ENCODE peak calls at places on chromosomes 7 and 10, in six cellular contexts. D is H1, B is IMR-90, O is neuronal stem cell, K is H9, U is mesenchymal stem cell. R is an unnamed sample.

GRCh38 chr10:23525406-23525805 is 86.5 kb downstream of the OTUD1 start:
- DNase-seq in O (no peak), U (peak; percentile 21), D (no peak), B (peak; percentile 7), K (no peak), R (peak; percentile 9)

GRCh38 chr10:77844713-77845454 is 81.7 kb downstream of the DLG5 start:
- DNase-seq in K (peak; percentile 54), U (peak; percentile 83), B (peak; percentile 83), O (no peak), D (no peak), R (peak; percentile 88)

GRCh38 chr10:58555930-58556311 is 43.2 kb downstream of the BICC1 start:
- DNase-seq in K (no peak), U (no peak), O (no peak), B (no peak), D (no peak), R (no peak)

GRCh38 chr10:92241158-92241500 is 49.7 kb downstream of the CPEB3 start:
- DNase-seq in O (peak; percentile 44), K (no peak), B (peak; percentile 9), D (no peak), U (no peak), R (peak; percentile 73)

GRCh38 chr10:113819989-113820388 is 33.9 kb downstream of the DCLRE1A start:
- DNase-seq in O (no peak), U (no peak), D (no peak), K (no peak), B (no peak), R (no peak)

GRCh38 chr10:26890956-26891355 is 30.2 kb upstream of the ABI1 start:
- DNase-seq in U (peak; percentile 73), B (peak; percentile 66), K (peak; percentile 72), D (no peak), O (peak; percentile 45), R (peak; percentile 82)

GRCh38 chr7:133836666-133837065 is 290.5 kb upstream of the LRGUK start:
- DNase-seq in B (no peak), U (no peak), O (no peak), K (no peak), D (no peak), R (no peak)

GRCh38 chr7:143375298-143376034 is 5.7 kb upstream of the ZYX start:
- DNase-seq in D (no peak), O (no peak), U (no peak), K (no peak), B (no peak), R (no peak)

GRCh38 chr7:127347567-127348246 is 44.8 kb downstream of the ZNF800 start:
- DNase-seq in U (peak; percentile 63), O (peak; percentile 60), B (peak; percentile 61), D (peak; percentile 50), K (peak; percentile 77), R (peak; percentile 77)

GRCh38 chr10:113060221-113061053 is 110.4 kb downstream of the TCF7L2 start:
- DNase-seq in U (peak; percentile 65), B (no peak), D (no peak), K (no peak), O (no peak), R (peak; percentile 89)

GRCh38 chr7:134452991-134453473 is 5.9 kb downstream of the AKR1B1 start:
- DNase-seq in U (peak; percentile 5), O (no peak), B (no peak), K (no peak), D (no peak), R (no peak)

GRCh38 chr10:125172694-125173093 is 12.3 kb upstream of the CTBP2 start:
- DNase-seq in B (no peak), K (no peak), D (no peak), O (no peak), U (no peak), R (no peak)

GRCh38 chr10:132681858-132682755 is 103.8 kb downstream of the NKX6-2 start:
- DNase-seq in U (no peak), O (no peak), D (no peak), B (no peak), K (peak; percentile 8), R (no peak)

GRCh38 chr7:42745357-42746022 is 166.4 kb downstream of the C7orf25 start:
- DNase-seq in O (no peak), B (peak; percentile 4), K (peak; percentile 63), D (no peak), U (peak; percentile 23), R (peak; percentile 70)

GRCh38 chr7:61111-61510 is 131.3 kb upstream of the FAM20C start:
- DNase-seq in B (no peak), U (no peak), O (no peak), K (no peak), D (no peak), R (no peak)

GRCh38 chr10:97713351-97713827 is at the start of gene MARVELD1:
- DNase-seq in U (peak; percentile 83), D (no peak), B (peak; percentile 77), K (peak; percentile 88), O (peak; percentile 59), R (peak; percentile 91)

GRCh38 chr7:44461387-44461786 is 29.1 kb downstream of the NUDCD3 start:
- DNase-seq in B (peak; percentile 79), O (no peak), U (peak; percentile 60), D (no peak), K (no peak), R (peak; percentile 44)

GRCh38 chr7:125670926-125671572 is 741.4 kb upstream of the POT1 start:
- DNase-seq in U (peak; percentile 66), D (no peak), K (no peak), O (peak; percentile 21), B (no peak), R (peak; percentile 53)

GRCh38 chr7:17946591-17946990 is 6.3 kb upstream of the SNX13 start:
- DNase-seq in U (no peak), O (no peak), D (no peak), B (no peak), K (no peak), R (no peak)

GRCh38 chr10:116798859-116799258 is 50.4 kb upstream of the ENO4 start:
- DNase-seq in O (no peak), U (no peak), B (no peak), K (no peak), D (no peak), R (no peak)

GRCh38 chr10:77328272-77328816 is 309.3 kb downstream of the KCNMA1 start:
- DNase-seq in K (peak; percentile 35), D (no peak), U (peak; percentile 46), B (peak; percentile 48), O (peak; percentile 64), R (peak; percentile 60)

GRCh38 chr7:51121945-51122425 is 194.6 kb downstream of the COBL start:
- DNase-seq in D (no peak), K (no peak), B (no peak), U (no peak), O (peak; percentile 8), R (peak; percentile 71)

GRCh38 chr7:99003419-99003818 is 125.1 kb downstream of the TRRAP start:
- DNase-seq in B (no peak), O (no peak), U (no peak), K (no peak), D (no peak), R (no peak)

GRCh38 chr7:44121761-44122420 is 1.5 kb downstream of the POLD2 start:
- DNase-seq in O (no peak), D (no peak), B (no peak), K (no peak), U (no peak), R (no peak)

GRCh38 chr7:151436446-151437162 is 3.3 kb downstream of the CRYGN start:
- DNase-seq in O (no peak), U (no peak), D (no peak), B (peak; percentile 4), K (no peak), R (no peak)

GRCh38 chr10:120460191-120460590 is 3.2 kb downstream of the PLPP4 start:
- DNase-seq in B (no peak), U (peak; percentile 31), K (no peak), D (no peak), O (no peak), R (no peak)
- H2BK5ac ChIP-seq in B (no peak overlapping the region), U (no peak overlapping the region), K (no peak overlapping the region), D (no peak overlapping the region), O (no peak overlapping the region), R (peak overlapping the region; percentile 5)

DNA sequence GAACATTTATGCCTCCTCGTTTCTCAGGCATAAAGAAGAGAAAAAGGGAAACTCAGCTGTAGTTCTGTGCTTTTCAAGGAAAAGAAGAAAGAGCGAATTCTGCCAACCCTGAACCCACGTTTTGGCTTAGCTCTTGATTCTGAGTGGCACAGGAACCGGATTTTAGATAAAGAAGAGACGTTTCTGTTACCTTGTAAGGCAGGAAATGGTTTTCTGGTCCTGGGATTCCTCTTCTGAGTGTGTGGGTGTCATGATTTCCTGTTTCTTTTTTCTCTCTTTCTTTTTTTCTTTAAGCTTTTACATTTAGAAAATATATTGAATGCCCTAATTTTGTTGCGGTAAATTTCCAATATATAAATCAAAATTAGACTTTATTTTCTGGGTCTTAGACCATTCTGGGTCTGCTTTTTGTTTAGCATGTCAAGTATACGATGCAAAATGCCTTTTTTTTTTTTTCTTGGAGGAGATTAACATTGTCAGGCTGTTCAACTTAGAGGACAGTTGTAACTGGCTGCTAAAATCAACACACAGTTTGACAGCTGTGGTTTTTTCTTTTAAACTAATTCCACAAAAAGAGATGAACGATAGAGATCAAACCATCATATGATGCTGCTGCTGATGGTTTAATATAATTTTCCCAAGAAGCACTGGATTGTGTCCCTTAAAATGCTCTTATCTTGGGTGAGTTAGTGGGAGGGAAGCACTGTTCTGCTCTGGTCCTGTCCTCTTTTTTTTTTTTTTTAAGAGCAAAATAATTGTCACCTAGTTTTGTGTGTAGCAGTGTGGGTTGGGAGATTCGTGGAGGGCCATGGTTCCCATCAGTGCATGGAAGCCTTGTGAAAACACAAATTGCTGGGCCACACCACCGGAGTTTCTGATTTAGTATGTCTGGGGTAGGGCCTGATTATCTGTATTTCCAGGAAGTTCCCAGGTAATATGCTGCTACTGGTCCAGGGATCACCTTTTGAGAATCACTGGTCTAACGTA is 190.9 kb downstream of the GATA3 start:
- DNase-seq in K (no peak), U (no peak), B (no peak), O (no peak), D (no peak), R (no peak)
- H2BK5ac ChIP-seq in K (no peak overlapping the region), U (no peak overlapping the region), B (no peak overlapping the region), O (no peak overlapping the region), D (no peak overlapping the region), R (no peak overlapping the region)

DNA sequence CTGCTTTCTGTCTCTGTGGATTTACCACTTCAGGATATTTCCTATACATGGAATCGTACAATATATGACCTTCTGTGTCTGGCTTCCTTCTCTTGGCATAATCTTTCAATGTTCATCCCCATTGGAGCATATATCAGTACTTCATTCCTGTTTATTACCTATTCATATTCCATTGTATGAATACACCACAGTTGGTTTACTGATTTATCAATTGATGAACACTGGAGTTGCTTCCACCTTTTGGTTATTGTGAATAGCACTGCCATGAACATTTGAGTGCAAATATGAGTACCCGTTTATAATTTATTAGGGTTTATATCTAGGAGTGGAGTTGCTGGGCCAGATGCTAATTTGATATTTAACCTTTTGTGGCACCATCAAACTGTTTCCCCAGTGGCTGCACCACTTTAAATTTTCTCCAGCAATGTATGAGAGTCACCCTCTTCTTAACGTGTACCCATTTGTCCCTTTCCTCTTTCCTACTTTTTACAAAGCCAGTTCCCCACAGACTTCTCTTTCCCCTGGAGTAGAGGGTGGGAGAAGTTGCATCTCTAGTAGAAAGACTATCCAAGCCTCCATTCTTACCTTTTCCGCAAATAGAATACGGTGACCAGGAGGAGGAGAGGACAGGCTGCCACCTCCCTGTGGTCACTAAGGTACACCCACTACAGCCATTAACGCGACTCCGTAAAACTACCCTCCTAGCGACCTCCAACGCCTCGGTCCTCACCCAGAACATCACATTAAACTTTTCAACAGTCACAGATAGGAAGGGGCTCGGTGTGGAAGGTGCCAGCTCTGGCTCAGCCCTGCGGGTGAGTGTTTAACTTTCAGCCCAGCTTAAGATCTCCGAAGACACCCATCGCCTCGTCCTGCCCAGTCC is 25.6 kb downstream of the SCD start:
- DNase-seq in D (no peak), B (no peak), K (no peak), U (no peak), O (no peak), R (no peak)
- H2BK5ac ChIP-seq in D (peak overlapping the region; percentile 97), B (peak overlapping the region; percentile 96), K (no peak overlapping the region), U (peak overlapping the region; percentile 99), O (peak overlapping the region; percentile 30), R (peak overlapping the region; percentile 84)

GRCh38 chr10:13728898-13729535 is 142.3 kb downstream of the PRPF18 start:
- DNase-seq in O (no peak), D (no peak), B (no peak), K (no peak), U (no peak), R (peak; percentile 11)
- H2BK5ac ChIP-seq in O (no peak overlapping the region), D (no peak overlapping the region), B (no peak overlapping the region), K (no peak overlapping the region), U (no peak overlapping the region), R (no peak overlapping the region)

R was measured in mesendoderm.